ENCODE peak calls at places on chromosomes 11 and 22, in nine cellular contexts. One of them, this sample, is unnamed.
A peak's percentile ranks its signal among the peaks of the same experiment; 100 is the strongest.

GRCh38 chr11:67674442-67674871 is at the start of gene ALDH3B2:
- DNase-seq in HFFc6: no peak
- DNase-seq in T-helper 17 cell: no peak
- DNase-seq in CD8-positive, alpha-beta memory T cell: no peak
- DNase-seq in stromal cell of bone marrow: no peak
- DNase-seq in iPS-NIHi11: peak; percentile 69
- DNase-seq in midbrain: no peak
- DNase-seq in HT1080: no peak
- DNase-seq in anterior cingulate cortex: no peak
- DNase-seq in this sample: no peak

GRCh38 chr11:13329670-13330401 is 52.2 kb downstream of the BMAL1 start:
- DNase-seq in HFFc6: no peak
- DNase-seq in T-helper 17 cell: no peak
- DNase-seq in CD8-positive, alpha-beta memory T cell: no peak
- DNase-seq in stromal cell of bone marrow: no peak
- DNase-seq in iPS-NIHi11: no peak
- DNase-seq in midbrain: no peak
- DNase-seq in HT1080: peak; percentile 57
- DNase-seq in anterior cingulate cortex: no peak
- DNase-seq in this sample: no peak

GRCh38 chr11:127074151-127074761 is 73.7 kb upstream of the KIRREL3 start:
- DNase-seq in HFFc6: peak; percentile 71
- DNase-seq in T-helper 17 cell: no peak
- DNase-seq in CD8-positive, alpha-beta memory T cell: no peak
- DNase-seq in stromal cell of bone marrow: no peak
- DNase-seq in iPS-NIHi11: peak; percentile 41
- DNase-seq in midbrain: peak; percentile 10
- DNase-seq in HT1080: peak; percentile 76
- DNase-seq in anterior cingulate cortex: no peak
- DNase-seq in this sample: peak; percentile 78

GRCh38 chr11:72579816-72580647 is 94.2 kb downstream of the PDE2A start:
- DNase-seq in HFFc6: no peak
- DNase-seq in T-helper 17 cell: no peak
- DNase-seq in CD8-positive, alpha-beta memory T cell: no peak
- DNase-seq in stromal cell of bone marrow: no peak
- DNase-seq in iPS-NIHi11: no peak
- DNase-seq in midbrain: no peak
- DNase-seq in HT1080: no peak
- DNase-seq in anterior cingulate cortex: no peak
- DNase-seq in this sample: no peak

GRCh38 chr22:46011627-46012181 is 34.7 kb upstream of the WNT7B start:
- DNase-seq in HFFc6: no peak
- DNase-seq in T-helper 17 cell: no peak
- DNase-seq in CD8-positive, alpha-beta memory T cell: no peak
- DNase-seq in stromal cell of bone marrow: no peak
- DNase-seq in iPS-NIHi11: no peak
- DNase-seq in midbrain: no peak
- DNase-seq in HT1080: no peak
- DNase-seq in anterior cingulate cortex: no peak
- DNase-seq in this sample: no peak

GRCh38 chr22:25368271-25368670 is 148.8 kb downstream of the CRYBB2 start:
- DNase-seq in HFFc6: peak; percentile 40
- DNase-seq in T-helper 17 cell: no peak
- DNase-seq in CD8-positive, alpha-beta memory T cell: no peak
- DNase-seq in stromal cell of bone marrow: peak; percentile 38
- DNase-seq in iPS-NIHi11: peak; percentile 56
- DNase-seq in midbrain: no peak
- DNase-seq in HT1080: peak; percentile 75
- DNase-seq in anterior cingulate cortex: no peak
- DNase-seq in this sample: no peak

GRCh38 chr11:76661306-76661751 is 9.2 kb downstream of the LRRC32 start:
- DNase-seq in HFFc6: no peak
- DNase-seq in T-helper 17 cell: no peak
- DNase-seq in CD8-positive, alpha-beta memory T cell: no peak
- DNase-seq in stromal cell of bone marrow: no peak
- DNase-seq in iPS-NIHi11: no peak
- DNase-seq in midbrain: no peak
- DNase-seq in HT1080: no peak
- DNase-seq in anterior cingulate cortex: no peak
- DNase-seq in this sample: no peak

GRCh38 chr11:95671768-95672167 is 117.8 kb downstream of the FAM76B start:
- DNase-seq in HFFc6: no peak
- DNase-seq in T-helper 17 cell: no peak
- DNase-seq in CD8-positive, alpha-beta memory T cell: no peak
- DNase-seq in stromal cell of bone marrow: no peak
- DNase-seq in iPS-NIHi11: no peak
- DNase-seq in midbrain: no peak
- DNase-seq in HT1080: no peak
- DNase-seq in anterior cingulate cortex: no peak
- DNase-seq in this sample: no peak